ENCODE peak calls at places on chromosomes 2 and 18, in five cellular contexts. One of them, this sample, is unnamed.

GRCh38 chr2:30584116-30584515 is 137.1 kb downstream of the LCLAT1 start:
- DNase-seq in neuronal stem cell: no peak
- DNase-seq in mesenchymal stem cell: no peak
- DNase-seq in trophoblast cell: no peak
- DNase-seq in H1: no peak
- DNase-seq in this sample: no peak

GRCh38 chr18:61991201-61991600 is 98.4 kb upstream of the RNF152 start:
- DNase-seq in neuronal stem cell: no peak
- DNase-seq in mesenchymal stem cell: peak; percentile 63
- DNase-seq in trophoblast cell: no peak
- DNase-seq in H1: no peak
- DNase-seq in this sample: no peak

GRCh38 chr2:95526360-95527341 is 42.1 kb upstream of the TRIM43B start:
- DNase-seq in neuronal stem cell: no peak
- DNase-seq in mesenchymal stem cell: no peak
- DNase-seq in trophoblast cell: peak; percentile 37
- DNase-seq in H1: no peak
- DNase-seq in this sample: no peak

GRCh38 chr2:2536416-2537056 is 205.5 kb upstream of the MYT1L start:
- DNase-seq in neuronal stem cell: no peak
- DNase-seq in mesenchymal stem cell: no peak
- DNase-seq in trophoblast cell: no peak
- DNase-seq in H1: no peak
- DNase-seq in this sample: no peak

GRCh38 chr2:154912215-154912614 is 213.7 kb downstream of the KCNJ3 start:
- DNase-seq in neuronal stem cell: no peak
- DNase-seq in mesenchymal stem cell: no peak
- DNase-seq in trophoblast cell: no peak
- DNase-seq in H1: no peak
- DNase-seq in this sample: no peak

GRCh38 chr2:15735738-15736326 is 144.2 kb downstream of the DDX1 start:
- DNase-seq in neuronal stem cell: no peak
- DNase-seq in mesenchymal stem cell: no peak
- DNase-seq in trophoblast cell: no peak
- DNase-seq in H1: no peak
- DNase-seq in this sample: peak; percentile 10

GRCh38 chr2:191933307-191934105 is 86.6 kb upstream of the CAVIN2 start:
- DNase-seq in neuronal stem cell: no peak
- DNase-seq in mesenchymal stem cell: peak; percentile 65
- DNase-seq in trophoblast cell: no peak
- DNase-seq in H1: no peak
- DNase-seq in this sample: no peak

GRCh38 chr2:54081574-54081973 is 33.8 kb upstream of the ACYP2 start:
- DNase-seq in neuronal stem cell: no peak
- DNase-seq in mesenchymal stem cell: no peak
- DNase-seq in trophoblast cell: no peak
- DNase-seq in H1: no peak
- DNase-seq in this sample: no peak

GRCh38 chr2:69067026-69067630 is 54.1 kb downstream of the ANTXR1 start:
- DNase-seq in neuronal stem cell: no peak
- DNase-seq in mesenchymal stem cell: no peak
- DNase-seq in trophoblast cell: no peak
- DNase-seq in H1: no peak
- DNase-seq in this sample: no peak

GRCh38 chr2:238972146-238972445 is 124.2 kb downstream of the TWIST2 start:
- DNase-seq in neuronal stem cell: no peak
- DNase-seq in mesenchymal stem cell: no peak
- DNase-seq in trophoblast cell: no peak
- DNase-seq in H1: no peak
- DNase-seq in this sample: no peak

GRCh38 chr2:28427741-28428412 is 35.2 kb downstream of the FOSL2 start:
- DNase-seq in neuronal stem cell: no peak
- DNase-seq in mesenchymal stem cell: no peak
- DNase-seq in trophoblast cell: no peak
- DNase-seq in H1: no peak
- DNase-seq in this sample: no peak

GRCh38 chr2:144331652-144332355 is 188.1 kb downstream of the ZEB2 start:
- DNase-seq in neuronal stem cell: peak; percentile 82
- DNase-seq in mesenchymal stem cell: peak; percentile 79
- DNase-seq in trophoblast cell: peak; percentile 79
- DNase-seq in H1: peak; percentile 73
- DNase-seq in this sample: peak; percentile 58

GRCh38 chr2:96241227-96241626 is 24.6 kb downstream of the TMEM127 start:
- DNase-seq in neuronal stem cell: no peak
- DNase-seq in mesenchymal stem cell: no peak
- DNase-seq in trophoblast cell: no peak
- DNase-seq in H1: no peak
- DNase-seq in this sample: peak; percentile 43

GRCh38 chr2:190169221-190170072 is 106.9 kb upstream of the MSTN start:
- DNase-seq in neuronal stem cell: no peak
- DNase-seq in mesenchymal stem cell: no peak
- DNase-seq in trophoblast cell: no peak
- DNase-seq in H1: no peak
- DNase-seq in this sample: no peak

GRCh38 chr2:33215299-33215698 is 261.1 kb upstream of the RASGRP3 start:
- DNase-seq in neuronal stem cell: no peak
- DNase-seq in mesenchymal stem cell: peak; percentile 72
- DNase-seq in trophoblast cell: no peak
- DNase-seq in H1: no peak
- DNase-seq in this sample: no peak

GRCh38 chr2:198220727-198221337 is 416.4 kb downstream of the PLCL1 start:
- DNase-seq in neuronal stem cell: no peak
- DNase-seq in mesenchymal stem cell: no peak
- DNase-seq in trophoblast cell: no peak
- DNase-seq in H1: no peak
- DNase-seq in this sample: no peak

DNA sequence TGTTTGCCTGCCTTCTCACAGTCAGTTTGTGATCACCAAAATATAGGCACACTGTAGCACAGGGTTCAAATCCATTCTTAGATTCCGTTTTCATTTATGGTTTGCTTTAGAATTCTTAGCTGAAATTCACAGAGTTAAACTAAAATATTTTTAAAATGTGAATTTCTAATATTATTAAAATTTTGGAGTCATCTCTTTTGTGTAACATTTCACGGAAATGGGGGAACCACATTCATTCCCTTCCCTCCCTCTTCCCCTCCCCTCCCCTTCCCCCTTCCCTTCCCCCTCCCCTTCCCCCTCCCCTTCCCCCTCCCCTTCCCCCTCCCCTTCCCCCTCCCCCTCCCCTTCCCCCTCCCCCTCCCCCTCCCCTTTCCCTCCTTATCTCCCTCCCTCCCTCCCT is 11.4 kb upstream of the LDAH start:
- DNase-seq in neuronal stem cell: no peak
- DNase-seq in mesenchymal stem cell: no peak
- DNase-seq in trophoblast cell: no peak
- DNase-seq in H1: no peak
- DNase-seq in this sample: no peak
- H3K27me3 ChIP-seq in neuronal stem cell: no peaks in the 10 kb centered on the region
- H3K27me3 ChIP-seq in mesenchymal stem cell: peaks cover 12% of the 10 kb centered on the region
- H3K27me3 ChIP-seq in trophoblast cell: no peaks in the 10 kb centered on the region
- H3K27me3 ChIP-seq in H1: no peaks in the 10 kb centered on the region
- H3K27me3 ChIP-seq in this sample: no peaks in the 10 kb centered on the region

GRCh38 chr2:10873790-10874437 is 37.8 kb upstream of the KCNF1 start:
- DNase-seq in neuronal stem cell: no peak
- DNase-seq in mesenchymal stem cell: peak; percentile 8
- DNase-seq in trophoblast cell: peak; percentile 88
- DNase-seq in H1: no peak
- DNase-seq in this sample: no peak
- H3K9ac ChIP-seq in neuronal stem cell: no peak overlapping the region
- H3K9ac ChIP-seq in mesenchymal stem cell: no peak overlapping the region
- H3K9ac ChIP-seq in trophoblast cell: no peak overlapping the region
- H3K9ac ChIP-seq in H1: no peak overlapping the region
- H3K9ac ChIP-seq in this sample: no peak overlapping the region

GRCh38 chr2:208570066-208570465 is 163.5 kb downstream of the PTH2R start:
- DNase-seq in neuronal stem cell: no peak
- DNase-seq in mesenchymal stem cell: no peak
- DNase-seq in trophoblast cell: no peak
- DNase-seq in H1: no peak
- DNase-seq in this sample: no peak

GRCh38 chr2:208568203-208568602 is 161.6 kb downstream of the PTH2R start:
- DNase-seq in neuronal stem cell: no peak
- DNase-seq in mesenchymal stem cell: no peak
- DNase-seq in trophoblast cell: no peak
- DNase-seq in H1: no peak
- DNase-seq in this sample: no peak

GRCh38 chr2:208573559-208573958 is 167.0 kb downstream of the PTH2R start:
- DNase-seq in neuronal stem cell: no peak
- DNase-seq in mesenchymal stem cell: no peak
- DNase-seq in trophoblast cell: no peak
- DNase-seq in H1: no peak
- DNase-seq in this sample: no peak

GRCh38 chr2:208570851-208571763 is 164.5 kb downstream of the PTH2R start:
- DNase-seq in neuronal stem cell: no peak
- DNase-seq in mesenchymal stem cell: no peak
- DNase-seq in trophoblast cell: no peak
- DNase-seq in H1: no peak
- DNase-seq in this sample: no peak

GRCh38 chr2:208571764-208572131 is 165.2 kb downstream of the PTH2R start:
- DNase-seq in neuronal stem cell: no peak
- DNase-seq in mesenchymal stem cell: no peak
- DNase-seq in trophoblast cell: no peak
- DNase-seq in H1: no peak
- DNase-seq in this sample: no peak
- H2BK12ac ChIP-seq in neuronal stem cell: no peak overlapping the region
- H2BK12ac ChIP-seq in mesenchymal stem cell: no peak overlapping the region
- H2BK12ac ChIP-seq in trophoblast cell: no peak overlapping the region
- H2BK12ac ChIP-seq in H1: no peak overlapping the region
- H2BK12ac ChIP-seq in this sample: no peak overlapping the region

DNA sequence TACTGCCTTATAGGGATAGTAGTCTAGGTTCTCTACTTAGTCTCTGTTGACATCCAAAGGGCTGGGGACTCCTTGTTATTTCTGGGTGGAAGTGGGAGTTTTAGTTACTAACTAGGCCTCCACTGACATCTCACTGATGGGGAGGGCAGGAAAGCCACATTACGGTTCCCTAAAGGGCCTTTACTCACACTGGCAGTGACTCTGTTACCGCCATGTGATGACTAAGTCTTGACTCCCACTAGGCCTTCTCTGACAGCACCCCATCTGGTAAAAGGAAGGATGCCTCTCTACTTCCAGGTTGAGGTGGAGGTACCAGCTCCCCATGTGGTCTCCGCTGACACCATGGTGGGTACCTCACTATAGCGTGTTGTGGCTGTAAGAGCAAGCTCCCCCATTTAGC is 14.0 kb upstream of the BCL2L11 start:
- DNase-seq in neuronal stem cell: no peak
- DNase-seq in mesenchymal stem cell: no peak
- DNase-seq in trophoblast cell: no peak
- DNase-seq in H1: no peak
- DNase-seq in this sample: no peak
- H3K27me3 ChIP-seq in neuronal stem cell: no peaks in the 10 kb centered on the region
- H3K27me3 ChIP-seq in mesenchymal stem cell: peaks cover 5% of the 10 kb centered on the region
- H3K27me3 ChIP-seq in trophoblast cell: no peaks in the 10 kb centered on the region
- H3K27me3 ChIP-seq in H1: no peaks in the 10 kb centered on the region
- H3K27me3 ChIP-seq in this sample: no peaks in the 10 kb centered on the region